ENCODE peak calls at places on chromosomes 16 and 17, in four cellular contexts. S, B, T and X are unnamed samples.

GRCh38 chr17:75869282-75870141 is 8.9 kb downstream of the TRIM47 start:
- DNase-seq in B (no peak), T (peak; percentile 99), S (peak; percentile 53), X (no peak)

GRCh38 chr17:38428643-38429371 is 543 bp downstream of the ARHGAP23 start:
- DNase-seq in B (no peak), S (peak; percentile 66), T (no peak), X (no peak)

GRCh38 chr17:50589112-50589712 is 28.7 kb downstream of the CACNA1G start:
- DNase-seq in T (no peak), B (no peak), S (no peak), X (no peak)

GRCh38 chr17:51764387-51764971 is 394.0 kb downstream of the CA10 start:
- DNase-seq in B (peak; percentile 4), S (peak; percentile 76), T (peak; percentile 60), X (peak; percentile 61)

GRCh38 chr17:8792646-8793045 is 6.5 kb downstream of the MFSD6L start:
- DNase-seq in T (no peak), B (no peak), S (no peak), X (no peak)

GRCh38 chr17:76670020-76670707 is 26.6 kb upstream of the ST6GALNAC1 start:
- DNase-seq in S (no peak), T (no peak), B (no peak), X (no peak)

GRCh38 chr16:79037429-79038373 is 562.8 kb downstream of the MAF start:
- DNase-seq in S (no peak), T (peak; percentile 44), B (no peak), X (no peak)

GRCh38 chr16:68296693-68297092 is 14.1 kb downstream of the SLC7A6OS start:
- DNase-seq in S (no peak), B (no peak), T (no peak), X (no peak)

GRCh38 chr17:72506773-72507172 is 386.0 kb downstream of the SOX9 start:
- DNase-seq in B (no peak), T (no peak), S (no peak), X (no peak)

GRCh38 chr17:74116087-74116717 is 87.3 kb upstream of the RPL38 start:
- DNase-seq in S (no peak), T (no peak), B (no peak), X (no peak)

GRCh38 chr16:16033208-16033717 is 83.8 kb downstream of the ABCC1 start:
- DNase-seq in B (no peak), S (no peak), T (no peak), X (peak; percentile 16)

GRCh38 chr17:52156576-52156975 is 1.9 kb downstream of the CA10 start:
- DNase-seq in B (no peak), S (no peak), T (no peak), X (no peak)

GRCh38 chr16:51538707-51539604 is 387.9 kb upstream of the SALL1 start:
- DNase-seq in T (peak; percentile 72), B (no peak), S (peak; percentile 13), X (no peak)

GRCh38 chr17:48575673-48576478 is 2.3 kb downstream of the HOXB4 start:
- DNase-seq in B (no peak), T (no peak), S (no peak), X (peak; percentile 48)
- TF ChIP-seq NFIC in B (no peak), T (no peak), S (no peak), X (no peak)

GRCh38 chr16:5621826-5622225 is 524.2 kb upstream of the EEF2KMT start:
- DNase-seq in T (no peak), S (peak; percentile 52), B (no peak), X (no peak)
- TF ChIP-seq NFIC in T (no peak), S (no peak), B (no peak), X (no peak)

DNA sequence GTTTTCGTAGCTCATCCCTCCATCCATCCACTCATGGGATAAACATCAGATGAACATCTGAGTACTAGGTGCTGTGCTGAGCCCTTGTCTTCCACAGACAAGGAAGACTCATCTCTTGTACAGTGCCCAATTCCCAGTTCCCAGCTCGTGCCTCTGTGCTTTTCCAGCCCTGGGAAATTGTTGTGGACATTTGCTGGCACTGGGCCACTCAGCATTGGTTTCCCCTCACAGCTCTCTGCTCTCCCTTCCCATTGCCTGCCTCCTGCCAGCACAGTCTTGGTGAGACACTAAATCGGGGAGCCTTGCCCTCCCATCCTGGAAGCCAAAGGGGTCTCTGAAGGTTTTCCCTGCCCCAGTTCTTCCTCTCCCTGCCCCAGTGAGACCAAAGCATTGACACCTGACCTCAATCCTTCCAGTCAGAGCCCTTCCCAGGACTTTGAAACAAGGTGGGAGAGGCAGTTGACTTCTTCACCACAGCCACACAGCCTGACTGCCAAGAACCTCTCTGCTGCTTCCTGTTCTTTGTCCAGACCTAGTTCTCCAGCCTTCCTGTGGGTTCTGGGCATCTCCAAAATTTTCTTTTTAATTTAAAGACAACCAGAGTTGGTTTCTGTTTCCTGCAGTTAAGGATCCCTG is 50.2 kb downstream of the WSB1 start:
- DNase-seq in T (no peak), B (no peak), S (no peak), X (no peak)
- TF ChIP-seq NFIC in T (no peak), B (no peak), S (peak; percentile 16), X (peak; percentile 42)

GRCh38 chr16:14509675-14510132 is 120.4 kb downstream of the PARN start:
- DNase-seq in B (no peak), S (no peak), T (no peak), X (no peak)

GRCh38 chr16:14502932-14503741 is 126.9 kb downstream of the PARN start:
- DNase-seq in S (no peak), B (peak; percentile 79), T (no peak), X (peak; percentile 38)

GRCh38 chr16:14509055-14509454 is 121.0 kb downstream of the PARN start:
- DNase-seq in S (no peak), T (peak; percentile 68), B (no peak), X (no peak)

GRCh38 chr16:14502256-14502875 is 127.7 kb downstream of the PARN start:
- DNase-seq in T (no peak), S (no peak), B (no peak), X (no peak)

DNA sequence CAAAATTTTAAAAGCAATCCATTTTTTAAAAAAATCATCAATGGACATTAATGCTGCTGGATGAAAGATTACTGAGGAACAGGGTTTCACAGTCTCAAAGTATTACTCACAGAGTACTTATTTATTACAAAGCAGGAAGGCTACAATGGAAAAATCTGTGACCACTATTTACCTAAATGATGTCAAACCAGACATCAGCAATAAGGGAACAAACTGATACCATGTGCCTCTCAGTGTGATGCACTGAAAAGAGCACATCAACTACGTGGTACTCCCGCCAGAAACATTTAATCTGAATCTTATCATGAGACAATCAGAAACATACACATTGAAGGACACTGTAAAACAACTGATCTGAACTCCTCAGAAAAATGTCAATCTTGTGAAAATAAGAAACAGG is 124.2 kb downstream of the PARN start:
- DNase-seq in T (peak; percentile 65), S (peak; percentile 37), B (no peak), X (no peak)
- TF ChIP-seq NFIC in T (no peak), S (no peak), B (no peak), X (no peak)

GRCh38 chr17:58384900-58385299 is 32.4 kb downstream of the RNF43 start:
- DNase-seq in T (no peak), S (no peak), B (no peak), X (no peak)

GRCh38 chr17:58387834-58388233 is 29.5 kb downstream of the RNF43 start:
- DNase-seq in T (no peak), S (no peak), B (no peak), X (no peak)

GRCh38 chr17:58388302-58389190 is 28.8 kb downstream of the RNF43 start:
- DNase-seq in B (no peak), S (no peak), T (no peak), X (no peak)

GRCh38 chr17:58385359-58385899 is 31.9 kb downstream of the RNF43 start:
- DNase-seq in T (no peak), S (no peak), B (no peak), X (no peak)

GRCh38 chr17:58386708-58387107 is 30.6 kb downstream of the RNF43 start:
- DNase-seq in T (no peak), B (no peak), S (no peak), X (no peak)
- TF ChIP-seq NFIC in T (no peak), B (no peak), S (no peak), X (no peak)

GRCh38 chr17:19707728-19708221 is 8.6 kb downstream of the SLC47A2 start:
- DNase-seq in T (no peak), S (no peak), B (no peak), X (no peak)
- TF ChIP-seq NFIC in T (no peak), S (no peak), B (no peak), X (no peak)